ENCODE peak calls at places on chromosomes 4 and X, in five cellular contexts. C is ovary, A is testis, F is ascending aorta, Z is adrenal gland. P is an unnamed sample.

GRCh38 chr4:30402276-30402675 is 317.9 kb upstream of the PCDH7 start:
- DNase-seq in C (no peak), A (no peak), F (no peak), Z (no peak), P (no peak)

GRCh38 chrX:109840585-109840984 is 107.5 kb upstream of the ACSL4 start:
- DNase-seq in C (no peak), A (peak; percentile 19), F (peak; percentile 79), Z (peak; percentile 33), P (no peak)

GRCh38 chr4:80253510-80253909 is 13.0 kb upstream of the FGF5 start:
- DNase-seq in C (no peak), A (no peak), F (no peak), Z (no peak), P (no peak)

GRCh38 chrX:72258174-72258573 is 18.9 kb downstream of the RPS4X start:
- DNase-seq in C (no peak), A (no peak), F (no peak), Z (no peak), P (no peak)

GRCh38 chrX:40652664-40653063 is 5.3 kb upstream of the CXorf38 start:
- DNase-seq in C (no peak), A (no peak), F (no peak), Z (no peak), P (no peak)

GRCh38 chr4:23818097-23818648 is 71.7 kb downstream of the PPARGC1A start:
- DNase-seq in C (no peak), A (no peak), F (no peak), Z (no peak), P (no peak)

GRCh38 chr4:4419896-4420295 is 33.0 kb downstream of the NSG1 start:
- DNase-seq in C (no peak), A (no peak), F (no peak), Z (no peak), P (no peak)

GRCh38 chr4:155569960-155570515 is 96.6 kb upstream of the GUCY1A1 start:
- DNase-seq in C (no peak), A (no peak), F (no peak), Z (no peak), P (no peak)

GRCh38 chr4:87409420-87409939 is 12.9 kb upstream of the NUDT9 start:
- DNase-seq in C (no peak), A (no peak), F (no peak), Z (no peak), P (no peak)

GRCh38 chr4:32826169-32826568 is 2106.0 kb downstream of the PCDH7 start:
- DNase-seq in C (no peak), A (no peak), F (no peak), Z (no peak), P (no peak)

GRCh38 chr4:151653548-151653918 is 107.3 kb downstream of the GATB start:
- DNase-seq in C (no peak), A (no peak), F (no peak), Z (no peak), P (no peak)

GRCh38 chr4:27318740-27319139 is 458.1 kb downstream of the STIM2 start:
- DNase-seq in C (no peak), A (peak; percentile 51), F (peak; percentile 71), Z (no peak), P (no peak)

GRCh38 chr4:156950090-156950489 is 21.5 kb downstream of the PDGFC start:
- DNase-seq in C (no peak), A (no peak), F (no peak), Z (no peak), P (no peak)

GRCh38 chr4:116275006-116275405 is 810.4 kb downstream of the TRAM1L1 start:
- DNase-seq in C (no peak), A (no peak), F (no peak), Z (no peak), P (no peak)

GRCh38 chr4:40223343-40223742 is 26.5 kb downstream of the RHOH start:
- DNase-seq in C (no peak), A (no peak), F (no peak), Z (no peak), P (no peak)

GRCh38 chr4:7873881-7874280 is 65.8 kb downstream of the AFAP1 start:
- DNase-seq in C (no peak), A (no peak), F (peak; percentile 15), Z (no peak), P (no peak)

GRCh38 chr4:7874838-7875237 is 64.8 kb downstream of the AFAP1 start:
- DNase-seq in C (no peak), A (no peak), F (no peak), Z (no peak), P (no peak)

GRCh38 chr4:7877131-7877530 is 62.5 kb downstream of the AFAP1 start:
- DNase-seq in C (no peak), A (no peak), F (peak; percentile 59), Z (no peak), P (no peak)

GRCh38 chr4:7878323-7878722 is 61.3 kb downstream of the AFAP1 start:
- DNase-seq in C (no peak), A (no peak), F (peak; percentile 34), Z (no peak), P (no peak)

GRCh38 chr4:7876096-7876993 is 63.3 kb downstream of the AFAP1 start:
- DNase-seq in C (no peak), A (no peak), F (peak; percentile 68), Z (no peak), P (no peak)
- TF ChIP-seq CTCF in C (no peak), A (no peak), F (no peak), Z (no peak), P (no peak)

GRCh38 chr4:48396043-48396442 is 54.7 kb downstream of the SLAIN2 start:
- DNase-seq in C (no peak), A (no peak), F (no peak), Z (no peak), P (no peak)
- H3K36me3 ChIP-seq in C (no peaks in the 10 kb centered on the region), A (no peaks in the 10 kb centered on the region), F (no peaks in the 10 kb centered on the region), Z (no peaks in the 10 kb centered on the region), P (no peaks in the 10 kb centered on the region)

DNA sequence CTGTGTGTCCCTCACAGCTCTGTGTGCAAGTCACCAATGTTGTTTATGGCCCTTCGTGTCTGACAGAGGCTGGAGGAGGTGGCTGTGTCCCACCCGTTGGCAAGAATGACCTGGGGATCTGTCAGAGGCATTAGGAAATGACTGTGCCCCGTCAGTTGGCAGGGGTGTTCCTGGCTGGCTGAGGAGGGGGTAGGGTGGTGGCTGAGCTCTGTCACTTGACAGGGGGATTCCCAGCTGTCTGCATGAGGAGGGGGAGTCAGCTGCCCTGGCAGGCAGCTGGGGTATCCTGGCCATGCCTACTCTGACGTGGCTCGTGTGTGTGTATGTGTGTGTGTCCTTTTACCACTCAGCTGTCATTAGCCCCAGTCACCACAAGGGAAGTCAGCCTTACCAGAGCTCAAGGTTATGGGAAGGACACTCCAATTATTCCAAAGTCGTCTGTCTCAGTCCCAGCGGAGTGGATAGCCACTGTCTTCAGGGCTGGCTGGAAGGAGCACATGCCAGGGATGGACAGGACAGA is 93.2 kb downstream of the EFNB1 start:
- DNase-seq in C (no peak), A (no peak), F (no peak), Z (no peak), P (no peak)
- TF ChIP-seq CTCF in C (no peak), A (no peak), F (no peak), Z (no peak), P (no peak)

GRCh38 chr4:165331823-165332222 is 4.4 kb downstream of the MSMO1 start:
- DNase-seq in C (no peak), A (no peak), F (no peak), Z (no peak), P (no peak)

GRCh38 chr4:165331316-165331715 is 3.8 kb downstream of the MSMO1 start:
- DNase-seq in C (no peak), A (no peak), F (no peak), Z (no peak), P (no peak)

GRCh38 chr4:165336743-165337142 is 9.3 kb downstream of the MSMO1 start:
- DNase-seq in C (no peak), A (no peak), F (no peak), Z (no peak), P (no peak)

GRCh38 chr4:165332502-165332901 is 5.0 kb downstream of the MSMO1 start:
- DNase-seq in C (no peak), A (no peak), F (no peak), Z (no peak), P (no peak)

DNA sequence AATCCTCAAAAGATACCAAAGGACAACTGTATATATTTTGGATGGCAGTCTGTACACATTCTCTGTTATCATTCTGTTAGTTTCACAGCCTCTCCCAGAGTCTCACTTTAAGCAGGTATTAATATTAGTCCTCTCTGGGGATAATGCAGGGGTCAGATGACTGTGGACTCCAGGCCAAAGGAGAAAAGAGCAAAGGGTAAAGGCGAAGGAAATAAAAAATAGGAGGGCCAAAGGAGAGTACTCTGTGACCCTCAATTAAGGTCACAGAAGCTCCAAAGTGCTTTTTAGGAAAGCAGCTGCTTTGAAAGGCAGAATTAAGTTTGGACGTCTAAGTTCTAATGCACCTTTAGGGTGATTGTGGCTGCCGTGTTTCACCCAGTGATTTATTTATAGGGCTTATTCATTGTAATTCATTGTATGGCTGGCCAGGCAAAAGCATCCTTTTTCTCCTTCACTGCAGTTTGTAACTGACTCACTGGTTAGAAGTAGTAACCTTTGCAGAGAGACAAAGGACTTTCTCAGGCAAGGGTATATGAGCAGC is 7.8 kb downstream of the MSMO1 start:
- DNase-seq in C (no peak), A (no peak), F (no peak), Z (no peak), P (no peak)
- H3K36me3 ChIP-seq in C (no peaks in the 10 kb centered on the region), A (no peaks in the 10 kb centered on the region), F (peaks cover 5% of the 10 kb centered on the region), Z (no peaks in the 10 kb centered on the region), P (peaks cover 21% of the 10 kb centered on the region)

GRCh38 chrX:131747173-131747572 is 203.3 kb downstream of the OR13H1 start:
- DNase-seq in C (peak; percentile 82), A (no peak), F (peak; percentile 84), Z (peak; percentile 85), P (no peak)

GRCh38 chrX:131741103-131741581 is 197.3 kb downstream of the OR13H1 start:
- DNase-seq in C (peak; percentile 93), A (no peak), F (peak; percentile 91), Z (peak; percentile 89), P (no peak)

GRCh38 chrX:131745942-131746489 is 202.1 kb downstream of the OR13H1 start:
- DNase-seq in C (no peak), A (no peak), F (no peak), Z (no peak), P (no peak)

DNA sequence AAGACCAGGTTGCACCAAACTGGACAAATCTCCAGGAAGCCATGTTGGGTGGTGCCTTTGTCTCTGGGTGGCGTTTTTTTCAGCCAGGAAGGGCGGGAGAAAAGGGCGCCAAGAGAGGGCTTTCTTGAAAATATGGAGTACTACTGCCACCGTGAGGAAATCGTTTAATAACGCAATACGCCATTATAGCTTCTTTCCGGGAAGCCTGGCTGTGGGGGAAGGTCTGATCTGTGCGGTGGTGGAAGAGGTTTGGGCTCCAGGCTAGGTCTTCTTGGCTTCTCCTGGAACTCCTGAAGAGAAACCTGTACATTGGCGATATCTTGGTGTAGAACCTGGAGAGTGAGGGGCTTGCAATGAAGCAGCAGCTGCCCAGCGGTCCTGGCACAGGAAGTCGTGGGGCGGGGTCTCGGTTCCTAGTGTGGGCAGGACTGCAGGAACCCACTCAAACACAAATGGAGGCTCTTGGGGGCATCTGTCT is 202.7 kb downstream of the OR13H1 start:
- DNase-seq in C (peak; percentile 88), A (peak; percentile 17), F (peak; percentile 89), Z (peak; percentile 87), P (no peak)
- TF ChIP-seq CTCF in C (no peak), A (no peak), F (peak; percentile 35), Z (peak; percentile 43), P (peak; percentile 40)

GRCh38 chr4:94650129-94650495 is 107.6 kb upstream of the BMPR1B start:
- DNase-seq in C (no peak), A (no peak), F (no peak), Z (no peak), P (no peak)
- H3K36me3 ChIP-seq in C (no peaks in the 10 kb centered on the region), A (no peaks in the 10 kb centered on the region), F (peaks cover 12% of the 10 kb centered on the region), Z (no peaks in the 10 kb centered on the region), P (no peaks in the 10 kb centered on the region)

GRCh38 chr4:134906404-134907023 is 704.9 kb upstream of the PABPC4L start:
- DNase-seq in C (no peak), A (peak; percentile 20), F (no peak), Z (no peak), P (no peak)
- TF ChIP-seq CTCF in C (no peak), A (no peak), F (no peak), Z (peak; percentile 28), P (peak; percentile 28)